ENCODE peak calls at places on chromosomes 16 and 17, in ten cellular contexts. F, S, J, Q, B, R, C, L, Y and M are unnamed samples.

GRCh38 chr16:76639685-76640289 is 362.6 kb downstream of the CNTNAP4 start:
- DNase-seq in L (no peak), R (peak; percentile 58), F (peak; percentile 19), S (peak; percentile 47), Q (peak; percentile 0), C (no peak), J (peak; percentile 5), B (no peak), Y (peak; percentile 47), M (peak; percentile 60)

GRCh38 chr16:66240996-66241395 is 125.5 kb upstream of the CDH5 start:
- DNase-seq in Q (peak; percentile 76), F (no peak), B (no peak), C (no peak), Y (no peak), L (peak; percentile 68), J (no peak), R (no peak), S (no peak), M (no peak)

GRCh38 chr17:36728030-36728991 is 126.9 kb downstream of the MRM1 start:
- DNase-seq in Q (no peak), B (no peak), J (peak; percentile 65), R (no peak), S (no peak), L (no peak), Y (no peak), F (no peak), C (no peak), M (no peak)

GRCh38 chr16:54361246-54361645 is 74.7 kb upstream of the IRX3 start:
- DNase-seq in F (no peak), S (no peak), J (no peak), L (no peak), Y (no peak), B (no peak), R (no peak), Q (no peak), C (no peak), M (no peak)

GRCh38 chr16:13875614-13876284 is 44.2 kb upstream of the ERCC4 start:
- DNase-seq in Q (no peak), R (no peak), B (no peak), C (no peak), F (no peak), S (no peak), Y (no peak), L (no peak), J (no peak), M (no peak)

GRCh38 chr16:66359012-66359411 is 7.5 kb upstream of the CDH5 start:
- DNase-seq in Q (peak; percentile 77), S (no peak), Y (peak; percentile 48), L (peak; percentile 66), C (peak; percentile 82), R (no peak), J (no peak), F (no peak), B (no peak), M (peak; percentile 75)

GRCh38 chr17:77886387-77886728 is 72.1 kb upstream of the TNRC6C start:
- DNase-seq in B (no peak), J (no peak), R (no peak), F (no peak), Q (no peak), L (no peak), Y (peak; percentile 23), C (no peak), S (no peak), M (no peak)

GRCh38 chr17:66541461-66542182 is 239.2 kb downstream of the PRKCA start:
- DNase-seq in J (peak; percentile 58), Y (peak; percentile 74), L (peak; percentile 50), S (no peak), B (peak; percentile 72), R (no peak), C (no peak), F (no peak), Q (peak; percentile 62), M (peak; percentile 86)

GRCh38 chr16:84286568-84287220 is 8.0 kb upstream of the WFDC1 start:
- DNase-seq in L (no peak), Q (no peak), F (no peak), B (no peak), Y (no peak), R (no peak), S (no peak), C (no peak), J (no peak), M (no peak)

GRCh38 chr17:4903051-4903818 is at the start of gene CHRNE:
- DNase-seq in Y (peak; percentile 73), B (peak; percentile 67), R (peak; percentile 87), C (peak; percentile 76), S (peak; percentile 80), F (no peak), L (peak; percentile 52), Q (peak; percentile 68), J (peak; percentile 82), M (peak; percentile 84)

GRCh38 chr17:63345598-63345997 is 100.5 kb downstream of the CYB561 start:
- DNase-seq in L (peak; percentile 26), F (no peak), J (no peak), R (no peak), S (no peak), C (no peak), Y (no peak), B (no peak), Q (no peak), M (no peak)

GRCh38 chr16:82329504-82330192 is 159.6 kb upstream of the MPHOSPH6 start:
- DNase-seq in F (no peak), J (no peak), B (no peak), S (peak; percentile 89), R (peak; percentile 47), Q (no peak), Y (no peak), L (no peak), C (no peak), M (peak; percentile 37)

GRCh38 chr16:67415872-67416793 is at the start of gene ZDHHC1:
- DNase-seq in Q (peak; percentile 74), J (no peak), L (peak; percentile 52), C (peak; percentile 72), S (no peak), Y (peak; percentile 53), R (peak; percentile 89), F (no peak), B (peak; percentile 55), M (peak; percentile 61)

GRCh38 chr16:12386076-12386641 is 409.6 kb downstream of the SNX29 start:
- DNase-seq in B (no peak), F (no peak), S (no peak), J (no peak), L (no peak), C (no peak), Q (no peak), Y (no peak), R (no peak), M (no peak)

GRCh38 chr17:683499-684254 is 31.0 kb downstream of the VPS53 start:
- DNase-seq in Q (no peak), L (no peak), B (no peak), Y (no peak), R (no peak), C (no peak), S (no peak), F (no peak), J (no peak), M (no peak)

DNA sequence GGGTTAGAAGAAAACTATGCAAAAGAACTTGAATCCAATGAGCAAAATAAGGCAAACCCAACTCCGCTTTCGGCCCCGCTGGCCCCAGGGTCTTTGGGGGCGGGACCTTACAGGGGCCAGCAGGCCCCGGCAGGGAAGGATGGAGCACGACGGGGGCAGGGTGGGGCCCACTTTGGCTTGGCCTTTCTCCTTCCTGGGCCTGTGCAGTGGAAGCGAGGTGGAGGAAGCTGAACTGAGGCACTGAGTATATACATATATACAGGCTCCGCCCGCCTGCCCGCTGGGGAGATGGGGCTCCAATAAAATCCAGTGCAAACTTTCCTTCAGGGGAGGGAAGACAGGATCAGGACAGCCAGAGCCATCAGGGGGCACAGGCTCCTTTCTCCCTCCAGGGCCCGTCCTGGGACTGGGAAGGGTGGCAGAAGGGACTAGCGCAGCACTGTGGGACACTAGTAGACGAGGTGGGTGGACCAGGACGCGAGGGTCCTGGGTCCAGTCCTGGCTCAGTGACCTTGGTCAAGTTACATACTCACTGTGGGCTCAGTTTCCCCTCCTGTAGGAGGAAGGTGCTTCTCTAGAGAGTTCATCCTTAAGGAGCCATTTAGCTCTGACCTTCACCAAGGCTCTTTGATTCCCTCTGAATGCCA is 20.9 kb upstream of the MPO start:
- DNase-seq in R (no peak), Y (no peak), L (no peak), B (no peak), Q (no peak), F (no peak), J (peak; percentile 3), S (no peak), C (no peak), M (no peak)
- TF ChIP-seq EZH2 in R (no peak), Y (no peak), L (no peak), B (no peak), Q (no peak), F (no peak), J (no peak), S (no peak), C (no peak), M (no peak)

DNA sequence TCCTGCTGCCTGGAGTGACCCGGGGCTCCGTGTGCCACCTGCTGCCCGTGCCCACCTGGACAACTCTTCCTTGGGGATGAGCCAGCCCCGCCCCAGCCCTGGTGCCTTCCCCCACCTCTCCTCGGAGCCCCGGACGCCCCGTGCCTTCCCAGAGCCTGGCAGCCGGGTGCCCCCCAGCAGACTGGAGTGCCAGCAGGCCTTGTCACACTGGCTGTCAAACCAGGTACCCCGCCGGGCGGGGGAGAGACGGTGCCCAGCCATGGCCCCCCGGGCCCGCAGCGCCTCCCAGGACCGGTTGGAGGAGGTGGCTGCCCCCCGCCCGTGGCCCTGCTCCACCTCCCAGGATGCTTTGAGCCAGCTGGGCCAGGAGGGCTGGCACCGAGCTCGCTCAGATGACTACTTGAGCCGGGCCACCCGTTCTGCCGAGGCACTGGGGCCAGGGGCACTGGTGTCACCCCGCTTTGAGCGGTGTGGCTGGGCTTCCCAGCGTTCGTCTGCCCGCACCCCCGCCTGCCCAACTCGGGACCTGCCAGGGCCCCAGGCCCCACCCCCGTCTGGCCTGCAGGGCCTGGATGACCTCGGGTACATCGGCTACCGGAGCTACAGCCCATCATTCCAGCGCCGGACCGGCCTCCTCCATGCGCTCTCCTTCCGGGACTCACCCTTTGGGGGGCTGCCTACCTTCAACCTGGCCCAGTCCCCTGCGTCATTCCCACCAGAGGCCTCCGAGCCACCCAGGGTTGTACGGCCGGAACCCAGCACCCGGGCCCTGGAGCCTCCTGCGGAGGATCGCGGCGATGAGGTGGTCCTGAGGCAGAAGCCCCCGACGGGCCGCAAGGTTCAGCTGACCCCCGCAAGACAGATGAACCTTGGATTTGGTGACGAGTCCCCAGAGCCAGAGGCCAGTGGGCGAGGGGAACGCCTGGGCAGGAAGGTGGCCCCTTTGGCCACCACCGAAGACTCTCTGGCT is 38.4 kb downstream of the ARHGAP23 start:
- DNase-seq in S (no peak), F (no peak), L (no peak), Q (no peak), B (no peak), J (no peak), C (no peak), R (no peak), Y (no peak), M (no peak)
- H4K20me1 ChIP-seq in S (no peaks in the 10 kb centered on the region), F (peaks cover 8% of the 10 kb centered on the region), L (peaks cover 69% of the 10 kb centered on the region), Q (no peaks in the 10 kb centered on the region), B (no peaks in the 10 kb centered on the region), J (peaks cover 16% of the 10 kb centered on the region), C (no peaks in the 10 kb centered on the region), R (no peaks in the 10 kb centered on the region), Y (no peaks in the 10 kb centered on the region), M (no peaks in the 10 kb centered on the region)

GRCh38 chr16:15949210-15950166 is at the start of gene ABCC1:
- DNase-seq in Q (peak; percentile 26), F (no peak), J (peak; percentile 39), S (peak; percentile 60), R (peak; percentile 77), B (peak; percentile 51), Y (peak; percentile 38), C (peak; percentile 39), L (no peak), M (peak; percentile 49)
- TF ChIP-seq CTCF in Q (no peak), F (peak; percentile 25), J (no peak), S (peak; percentile 40), R (no peak), B (no peak), Y (no peak), C (no peak), L (no peak), M (peak; percentile 21)

GRCh38 chr17:39667262-39668140 is 752 bp upstream of the PNMT start:
- DNase-seq in F (no peak), Y (no peak), S (no peak), Q (no peak), R (peak; percentile 52), C (no peak), B (no peak), L (no peak), J (no peak), M (no peak)
- TF ChIP-seq EZH2 in F (peak; percentile 40), Y (no peak), S (peak; percentile 90), Q (peak; percentile 73), R (peak; percentile 85), C (peak; percentile 79), B (no peak), L (peak; percentile 65), J (no peak), M (no peak)